ENCODE peak calls at places on chromosome 17, in six cellular contexts. B, J, R, A, E and Z are unnamed samples.

GRCh38 chr17:16428098-16428882 is 12.9 kb downstream of the TRPV2 start:
- DNase-seq in B (peak; percentile 27), J (no peak), R (no peak), A (no peak), E (no peak), Z (peak; percentile 18)

GRCh38 chr17:66920965-66921364 is 43.5 kb upstream of the CACNG4 start:
- DNase-seq in B (no peak), J (no peak), R (no peak), A (no peak), E (no peak), Z (no peak)

GRCh38 chr17:33049781-33050414 is 58.3 kb downstream of the SPACA3 start:
- DNase-seq in B (peak; percentile 68), J (no peak), R (no peak), A (no peak), E (no peak), Z (no peak)

GRCh38 chr17:81509687-81510523 is 2.7 kb downstream of the ACTG1 start:
- DNase-seq in B (peak; percentile 53), J (no peak), R (no peak), A (no peak), E (no peak), Z (no peak)

GRCh38 chr17:50354198-50354597 is 8.3 kb downstream of the XYLT2 start:
- DNase-seq in B (no peak), J (no peak), R (peak; percentile 76), A (peak; percentile 69), E (no peak), Z (no peak)

GRCh38 chr17:50127661-50128361 is 2.1 kb downstream of the SAMD14 start:
- DNase-seq in B (no peak), J (no peak), R (no peak), A (no peak), E (no peak), Z (no peak)

GRCh38 chr17:15261063-15261817 is 3.9 kb downstream of the PMP22 start:
- DNase-seq in B (peak; percentile 83), J (no peak), R (no peak), A (peak; percentile 89), E (no peak), Z (no peak)

GRCh38 chr17:29045026-29045425 is 2.1 kb downstream of the PIPOX start:
- DNase-seq in B (no peak), J (no peak), R (no peak), A (no peak), E (no peak), Z (no peak)

GRCh38 chr17:16950488-16950887 is 21.4 kb downstream of the TNFRSF13B start:
- DNase-seq in B (no peak), J (no peak), R (peak; percentile 72), A (peak; percentile 60), E (no peak), Z (no peak)

GRCh38 chr17:50213026-50214015 is 11.9 kb upstream of the COL1A1 start:
- DNase-seq in B (no peak), J (no peak), R (peak; percentile 79), A (no peak), E (no peak), Z (no peak)

GRCh38 chr17:62720126-62720850 is 87.8 kb downstream of the MARCHF10 start:
- DNase-seq in B (no peak), J (no peak), R (no peak), A (no peak), E (no peak), Z (no peak)

GRCh38 chr17:51000835-51001638 is 119.6 kb downstream of the SPAG9 start:
- DNase-seq in B (peak; percentile 90), J (no peak), R (no peak), A (no peak), E (no peak), Z (peak; percentile 14)

GRCh38 chr17:48064638-48065037 is 16.5 kb downstream of the NFE2L1 start:
- DNase-seq in B (no peak), J (no peak), R (peak; percentile 0), A (no peak), E (no peak), Z (no peak)

GRCh38 chr17:78946131-78946530 is 20.9 kb upstream of the TIMP2 start:
- DNase-seq in B (no peak), J (no peak), R (no peak), A (no peak), E (no peak), Z (no peak)

GRCh38 chr17:20270336-20270735 is 197.0 kb downstream of the LGALS9B start:
- DNase-seq in B (no peak), J (no peak), R (no peak), A (no peak), E (no peak), Z (no peak)

GRCh38 chr17:27343972-27344607 is 50.2 kb downstream of the WSB1 start:
- DNase-seq in B (no peak), J (no peak), R (no peak), A (no peak), E (no peak), Z (no peak)

GRCh38 chr17:78343433-78344201 is 16.3 kb downstream of the SOCS3 start:
- DNase-seq in B (no peak), J (peak; percentile 47), R (no peak), A (no peak), E (peak; percentile 65), Z (peak; percentile 84)

GRCh38 chr17:74780443-74781238 is 4.5 kb upstream of the NAT9 start:
- DNase-seq in B (no peak), J (no peak), R (no peak), A (no peak), E (no peak), Z (no peak)

GRCh38 chr17:32461853-32462617 is 17.7 kb downstream of the PSMD11 start:
- DNase-seq in B (peak; percentile 74), J (no peak), R (no peak), A (no peak), E (no peak), Z (peak; percentile 75)

GRCh38 chr17:80666867-80667266 is 122.2 kb downstream of the RPTOR start:
- DNase-seq in B (no peak), J (no peak), R (no peak), A (no peak), E (no peak), Z (no peak)

GRCh38 chr17:8048236-8048635 is 9.4 kb downstream of the ALOX15B start:
- DNase-seq in B (no peak), J (no peak), R (peak; percentile 85), A (peak; percentile 62), E (no peak), Z (no peak)

GRCh38 chr17:75504347-75505151 is 10.8 kb downstream of the CASKIN2 start:
- DNase-seq in B (peak; percentile 27), J (no peak), R (no peak), A (no peak), E (peak; percentile 41), Z (peak; percentile 69)

GRCh38 chr17:310111-311010 is 42.2 kb downstream of the RPH3AL start:
- DNase-seq in B (no peak), J (no peak), R (no peak), A (no peak), E (no peak), Z (no peak)

GRCh38 chr17:60506312-60506711 is 19.7 kb downstream of the APPBP2 start:
- DNase-seq in B (peak; percentile 55), J (no peak), R (no peak), A (no peak), E (no peak), Z (no peak)

GRCh38 chr17:45293413-45294211 is 23.2 kb downstream of the MAP3K14 start:
- DNase-seq in B (peak; percentile 94), J (no peak), R (peak; percentile 92), A (peak; percentile 94), E (no peak), Z (no peak)

GRCh38 chr17:1617620-1618174 is 10.9 kb downstream of the SLC43A2 start:
- DNase-seq in B (peak; percentile 49), J (no peak), R (no peak), A (no peak), E (no peak), Z (no peak)